ENCODE peak calls at places on chromosomes 4 and X, in ten cellular contexts. A is dorsolateral prefrontal cortex; J is heart right ventricle; L is neural crest cell; Z is WERI-Rb-1; Y is A549; X is GM10248; T is AG09309; R is CD4-positive, alpha-beta T cell; D is omental fat pad. C is an unnamed sample.

GRCh38 chr4:3660086-3660927 is 105.9 kb upstream of the ADRA2C start:
- DNase-seq in Y (no peak), R (no peak), Z (peak), T (no peak), X (no peak), D (no peak), L (no peak), J (no peak), A (peak), C (no peak)

GRCh38 chrX:153573999-153574398 is 24.9 kb downstream of the CCNQ start:
- DNase-seq in X (peak), A (no peak), R (no peak), J (no peak), D (no peak), Z (no peak), L (no peak), Y (no peak), T (no peak), C (peak)

GRCh38 chr4:109928327-109929045 is 15.8 kb downstream of the EGF start:
- DNase-seq in Z (no peak), Y (no peak), A (no peak), J (no peak), L (no peak), D (no peak), R (no peak), T (no peak), X (no peak), C (no peak)

GRCh38 chrX:120823554-120823953 is 52.1 kb downstream of the CT47B1 start:
- DNase-seq in D (no peak), J (no peak), L (no peak), A (no peak), Z (no peak), R (no peak), X (no peak), Y (no peak), T (no peak), C (no peak)

GRCh38 chr4:75561789-75562188 is 5.9 kb downstream of the ODAPH start:
- DNase-seq in R (no peak), D (no peak), Z (no peak), J (no peak), A (no peak), X (no peak), T (no peak), L (no peak), Y (no peak), C (no peak)

GRCh38 chr4:40482985-40483647 is 146.5 kb downstream of the RBM47 start:
- DNase-seq in Y (no peak), T (no peak), X (no peak), J (no peak), R (no peak), A (no peak), D (no peak), Z (peak), L (no peak), C (no peak)

GRCh38 chr4:3791910-3792542 is 25.8 kb downstream of the ADRA2C start:
- DNase-seq in Z (no peak), L (peak), X (peak), J (peak), T (no peak), D (no peak), Y (no peak), A (no peak), R (no peak), C (no peak)

GRCh38 chr4:54274264-54274663 is 45.2 kb downstream of the PDGFRA start:
- DNase-seq in X (no peak), Z (no peak), T (no peak), J (no peak), L (no peak), D (no peak), A (no peak), R (no peak), Y (no peak), C (no peak)

DNA sequence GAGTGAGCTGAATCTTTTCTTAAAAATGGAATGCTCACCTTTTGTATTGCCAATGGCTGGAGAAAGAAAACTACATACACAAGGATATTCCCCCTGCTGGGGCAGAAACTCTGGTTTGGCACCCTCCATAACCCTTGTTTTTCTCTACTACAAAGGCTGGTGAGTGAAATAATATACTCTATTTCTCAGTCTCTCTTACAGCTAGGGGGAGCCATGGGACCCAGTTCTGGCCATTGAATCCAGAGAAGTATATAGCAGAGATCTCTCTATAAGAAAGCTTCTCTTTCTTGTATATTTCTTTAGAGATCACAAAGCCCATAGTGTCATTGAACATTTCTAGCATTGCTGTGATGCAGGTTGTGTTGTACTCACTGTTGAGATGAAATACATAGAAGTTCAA is 49.8 kb downstream of the SMPX start:
- DNase-seq in J (no peak), A (no peak), L (no peak), R (no peak), D (no peak), Y (no peak), X (no peak), T (no peak), Z (peak), C (no peak)
- TF ChIP-seq CTCF in J (no peak), A (no peak), L (no peak), R (no peak), D (no peak), Y (no peak), X (no peak), T (no peak), Z (peak), C (no peak)

DNA sequence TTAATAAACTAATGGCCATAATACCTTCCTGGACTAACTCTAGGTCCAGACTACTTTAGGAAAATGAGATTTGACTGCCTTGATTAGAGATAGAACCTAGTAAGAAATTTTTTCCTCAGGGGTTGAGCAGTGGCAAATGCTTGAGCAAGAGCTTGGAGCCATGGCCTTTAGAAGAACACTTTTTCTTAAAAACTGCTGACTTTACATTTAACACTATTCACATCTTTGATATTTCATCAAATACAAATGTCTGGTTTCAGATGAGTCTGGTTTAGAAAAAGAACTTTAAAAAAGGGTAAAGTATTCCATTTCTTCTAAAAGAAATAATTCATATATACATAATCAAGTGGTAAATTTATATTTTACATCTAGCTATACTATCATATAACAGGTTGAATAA is 680.9 kb upstream of the PITX2 start:
- DNase-seq in Z (no peak), L (no peak), X (no peak), T (no peak), J (no peak), R (no peak), A (no peak), D (no peak), Y (no peak), C (no peak)
- TF ChIP-seq CTCF in Z (no peak), L (no peak), X (no peak), T (no peak), J (no peak), R (no peak), A (no peak), D (no peak), Y (no peak), C (no peak)

GRCh38 chr4:70559216-70559830 is 32.7 kb upstream of the AMBN start:
- DNase-seq in J (peak), Z (peak), Y (peak), A (peak), T (peak), D (no peak), L (peak), X (peak), R (peak), C (peak)
- TF ChIP-seq CTCF in J (peak), Z (peak), Y (peak), A (peak), T (peak), D (no peak), L (peak), X (peak), R (peak), C (peak)

DNA sequence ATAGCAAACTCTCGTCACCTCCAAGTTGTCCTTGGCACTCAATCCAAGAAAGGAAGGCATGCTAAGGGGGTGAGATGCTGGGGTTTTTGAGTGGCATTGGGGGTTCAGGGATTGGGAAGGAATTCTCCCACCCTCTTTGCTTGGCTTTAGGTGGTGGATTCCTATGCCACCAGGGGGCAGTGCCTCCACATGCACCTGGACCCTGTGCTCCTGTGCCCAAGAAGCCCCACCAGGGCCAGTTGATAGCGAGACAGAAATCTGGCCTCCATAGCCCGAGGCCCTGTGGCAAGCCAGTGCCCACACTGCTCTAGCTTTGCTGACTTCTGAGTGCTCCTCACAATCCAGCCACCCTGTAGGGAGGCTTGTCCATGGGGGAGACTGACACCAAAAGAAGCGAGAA is 2.0 kb upstream of the FATE1 start:
- DNase-seq in X (no peak), Y (peak), Z (peak), D (no peak), T (no peak), A (no peak), J (peak), L (peak), R (no peak), C (peak)
- TF ChIP-seq CTCF in X (peak), Y (peak), Z (peak), D (no peak), T (peak), A (peak), J (peak), L (peak), R (no peak), C (peak)

GRCh38 chrX:54439967-54440871 is at the start of gene TSR2:
- DNase-seq in Z (peak), J (peak), R (peak), Y (peak), T (peak), D (peak), X (peak), L (peak), A (peak), C (peak)
- TF ChIP-seq CTCF in Z (no peak), J (no peak), R (no peak), Y (no peak), T (peak), D (no peak), X (peak), L (peak), A (no peak), C (no peak)

DNA sequence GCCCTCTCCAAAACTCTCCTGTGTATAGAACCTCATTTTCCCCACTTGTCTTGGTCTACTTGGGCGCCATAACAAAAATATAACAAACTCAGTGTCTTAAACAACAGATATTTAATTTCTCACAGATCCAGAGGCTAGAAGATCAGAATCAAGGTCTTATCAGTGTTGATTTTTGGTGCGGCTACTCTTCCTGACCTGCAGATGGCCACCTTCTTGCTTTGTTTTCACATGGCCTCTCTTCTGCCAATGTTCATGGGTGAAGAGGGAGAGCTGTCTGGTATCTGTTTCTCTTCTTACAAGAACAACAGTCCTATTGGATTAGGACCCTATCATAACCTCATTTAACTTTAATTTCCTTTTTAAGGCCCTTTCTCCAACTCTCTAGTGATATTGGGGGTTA is 177.3 kb downstream of the PABPC4L start:
- DNase-seq in Y (no peak), Z (peak), T (no peak), J (no peak), D (no peak), R (no peak), X (no peak), A (no peak), L (no peak), C (no peak)
- TF ChIP-seq CTCF in Y (peak), Z (peak), T (no peak), J (no peak), D (no peak), R (no peak), X (no peak), A (no peak), L (peak), C (no peak)

C was measured in GM20000.